ENCODE peak calls at places on chromosomes 3 and 15, in five cellular contexts. One of them, this sample, is unnamed.

GRCh38 chr3:141996437-141996836 is 120.0 kb downstream of the ATP1B3 start:
- DNase-seq in activated CD8-positive, alpha-beta memory T cell treated with anti-CD3 and anti-CD28 coated beads for 4 hours: no peak
- DNase-seq in dermis blood vessel endothelial cell: no peak
- DNase-seq in Calu3: no peak
- DNase-seq in kidney tubule cell: peak; percentile 79
- DNase-seq in this sample: no peak

GRCh38 chr15:100330629-100331215 is 11.1 kb downstream of the ADAMTS17 start:
- DNase-seq in activated CD8-positive, alpha-beta memory T cell treated with anti-CD3 and anti-CD28 coated beads for 4 hours: no peak
- DNase-seq in Calu3: no peak
- DNase-seq in dermis blood vessel endothelial cell: no peak
- DNase-seq in kidney tubule cell: no peak
- DNase-seq in this sample: no peak

GRCh38 chr3:46930176-46930944 is 46.2 kb downstream of the CCDC12 start:
- DNase-seq in kidney tubule cell: peak; percentile 20
- DNase-seq in dermis blood vessel endothelial cell: peak; percentile 62
- DNase-seq in activated CD8-positive, alpha-beta memory T cell treated with anti-CD3 and anti-CD28 coated beads for 4 hours: no peak
- DNase-seq in Calu3: no peak
- DNase-seq in this sample: no peak

GRCh38 chr3:124419303-124419702 is 310.9 kb upstream of the UMPS start:
- DNase-seq in dermis blood vessel endothelial cell: no peak
- DNase-seq in kidney tubule cell: no peak
- DNase-seq in activated CD8-positive, alpha-beta memory T cell treated with anti-CD3 and anti-CD28 coated beads for 4 hours: no peak
- DNase-seq in Calu3: no peak
- DNase-seq in this sample: no peak

GRCh38 chr15:77511869-77512268 is 91.2 kb downstream of the HMG20A start:
- DNase-seq in dermis blood vessel endothelial cell: peak; percentile 13
- DNase-seq in kidney tubule cell: no peak
- DNase-seq in Calu3: no peak
- DNase-seq in activated CD8-positive, alpha-beta memory T cell treated with anti-CD3 and anti-CD28 coated beads for 4 hours: no peak
- DNase-seq in this sample: no peak

GRCh38 chr3:126621627-126622345 is 33.1 kb downstream of the TXNRD3 start:
- DNase-seq in Calu3: no peak
- DNase-seq in activated CD8-positive, alpha-beta memory T cell treated with anti-CD3 and anti-CD28 coated beads for 4 hours: no peak
- DNase-seq in dermis blood vessel endothelial cell: peak; percentile 14
- DNase-seq in kidney tubule cell: peak; percentile 57
- DNase-seq in this sample: no peak

GRCh38 chr3:43723121-43723734 is 32.5 kb downstream of the ABHD5 start:
- DNase-seq in dermis blood vessel endothelial cell: no peak
- DNase-seq in activated CD8-positive, alpha-beta memory T cell treated with anti-CD3 and anti-CD28 coated beads for 4 hours: no peak
- DNase-seq in kidney tubule cell: no peak
- DNase-seq in Calu3: no peak
- DNase-seq in this sample: peak; percentile 18

GRCh38 chr15:43249699-43250203 is 17.0 kb downstream of the TGM5 start:
- DNase-seq in kidney tubule cell: peak; percentile 93
- DNase-seq in Calu3: no peak
- DNase-seq in dermis blood vessel endothelial cell: no peak
- DNase-seq in activated CD8-positive, alpha-beta memory T cell treated with anti-CD3 and anti-CD28 coated beads for 4 hours: no peak
- DNase-seq in this sample: peak; percentile 96

GRCh38 chr3:151890721-151891141 is 17.3 kb downstream of the SUCNR1 start:
- DNase-seq in Calu3: no peak
- DNase-seq in dermis blood vessel endothelial cell: no peak
- DNase-seq in activated CD8-positive, alpha-beta memory T cell treated with anti-CD3 and anti-CD28 coated beads for 4 hours: no peak
- DNase-seq in kidney tubule cell: no peak
- DNase-seq in this sample: no peak

GRCh38 chr3:142276780-142277179 is 51.4 kb upstream of the GK5 start:
- DNase-seq in activated CD8-positive, alpha-beta memory T cell treated with anti-CD3 and anti-CD28 coated beads for 4 hours: no peak
- DNase-seq in dermis blood vessel endothelial cell: no peak
- DNase-seq in Calu3: no peak
- DNase-seq in kidney tubule cell: no peak
- DNase-seq in this sample: no peak

GRCh38 chr15:32952062-32952461 is 234.3 kb downstream of the GREM1 start:
- DNase-seq in activated CD8-positive, alpha-beta memory T cell treated with anti-CD3 and anti-CD28 coated beads for 4 hours: no peak
- DNase-seq in Calu3: no peak
- DNase-seq in kidney tubule cell: no peak
- DNase-seq in dermis blood vessel endothelial cell: no peak
- DNase-seq in this sample: no peak

GRCh38 chr15:62900071-62900812 is 142.3 kb upstream of the TPM1 start:
- DNase-seq in activated CD8-positive, alpha-beta memory T cell treated with anti-CD3 and anti-CD28 coated beads for 4 hours: no peak
- DNase-seq in dermis blood vessel endothelial cell: peak; percentile 21
- DNase-seq in kidney tubule cell: no peak
- DNase-seq in Calu3: no peak
- DNase-seq in this sample: peak; percentile 80

GRCh38 chr3:61008168-61008737 is 243.0 kb downstream of the FHIT start:
- DNase-seq in kidney tubule cell: no peak
- DNase-seq in activated CD8-positive, alpha-beta memory T cell treated with anti-CD3 and anti-CD28 coated beads for 4 hours: no peak
- DNase-seq in dermis blood vessel endothelial cell: no peak
- DNase-seq in Calu3: no peak
- DNase-seq in this sample: no peak

GRCh38 chr3:138921316-138922292 is 25.3 kb downstream of the FOXL2 start:
- DNase-seq in kidney tubule cell: peak; percentile 92
- DNase-seq in activated CD8-positive, alpha-beta memory T cell treated with anti-CD3 and anti-CD28 coated beads for 4 hours: no peak
- DNase-seq in Calu3: peak; percentile 78
- DNase-seq in dermis blood vessel endothelial cell: no peak
- DNase-seq in this sample: peak; percentile 91

GRCh38 chr3:31157893-31158620 is 263.6 kb upstream of the GADL1 start:
- DNase-seq in dermis blood vessel endothelial cell: no peak
- DNase-seq in kidney tubule cell: no peak
- DNase-seq in activated CD8-positive, alpha-beta memory T cell treated with anti-CD3 and anti-CD28 coated beads for 4 hours: no peak
- DNase-seq in Calu3: no peak
- DNase-seq in this sample: no peak

GRCh38 chr3:106349191-106349881 is 480.5 kb upstream of the CBLB start:
- DNase-seq in Calu3: no peak
- DNase-seq in kidney tubule cell: no peak
- DNase-seq in activated CD8-positive, alpha-beta memory T cell treated with anti-CD3 and anti-CD28 coated beads for 4 hours: no peak
- DNase-seq in dermis blood vessel endothelial cell: no peak
- DNase-seq in this sample: no peak

GRCh38 chr3:14426305-14426620 is 23.9 kb downstream of the SLC6A6 start:
- DNase-seq in Calu3: no peak
- DNase-seq in dermis blood vessel endothelial cell: no peak
- DNase-seq in activated CD8-positive, alpha-beta memory T cell treated with anti-CD3 and anti-CD28 coated beads for 4 hours: no peak
- DNase-seq in kidney tubule cell: no peak
- DNase-seq in this sample: no peak

GRCh38 chr3:58063424-58063823 is 55.2 kb downstream of the FLNB start:
- DNase-seq in activated CD8-positive, alpha-beta memory T cell treated with anti-CD3 and anti-CD28 coated beads for 4 hours: no peak
- DNase-seq in kidney tubule cell: peak; percentile 44
- DNase-seq in Calu3: no peak
- DNase-seq in dermis blood vessel endothelial cell: peak; percentile 51
- DNase-seq in this sample: peak; percentile 27

GRCh38 chr3:10015476-10015904 is 10.7 kb upstream of the FANCD2 start:
- DNase-seq in dermis blood vessel endothelial cell: peak; percentile 93
- DNase-seq in activated CD8-positive, alpha-beta memory T cell treated with anti-CD3 and anti-CD28 coated beads for 4 hours: no peak
- DNase-seq in kidney tubule cell: peak; percentile 83
- DNase-seq in Calu3: no peak
- DNase-seq in this sample: peak; percentile 75